ENCODE peak calls at places on chromosomes 1 and 21, in eight cellular contexts. One of them, this sample, is unnamed.

GRCh38 chr21:40339050-40339449 is 471.8 kb downstream of the PCP4 start:
- DNase-seq in nephron progenitor cell: no peak
- DNase-seq in GM06990: no peak
- DNase-seq in HFFc6: no peak
- DNase-seq in CD4-positive, CD25-positive, alpha-beta regulatory T cell: no peak
- DNase-seq in MV-4-11: no peak
- DNase-seq in stimulated activated CD8-positive, alpha-beta memory T cell treated with anti-CD3 and anti-CD28 coated beads, Interleukin-7, amount 100 ng/mL, for 24 hours: no peak
- DNase-seq in fibroblast of the conjunctiva: no peak
- DNase-seq in this sample: no peak

GRCh38 chr1:239243003-239243402 is 143.4 kb upstream of the CHRM3 start:
- DNase-seq in nephron progenitor cell: no peak
- DNase-seq in GM06990: no peak
- DNase-seq in HFFc6: no peak
- DNase-seq in CD4-positive, CD25-positive, alpha-beta regulatory T cell: no peak
- DNase-seq in MV-4-11: peak; percentile 31
- DNase-seq in stimulated activated CD8-positive, alpha-beta memory T cell treated with anti-CD3 and anti-CD28 coated beads, Interleukin-7, amount 100 ng/mL, for 24 hours: no peak
- DNase-seq in fibroblast of the conjunctiva: no peak
- DNase-seq in this sample: no peak

GRCh38 chr1:175520186-175520585 is 223.2 kb downstream of the TNR start:
- DNase-seq in nephron progenitor cell: no peak
- DNase-seq in GM06990: no peak
- DNase-seq in HFFc6: no peak
- DNase-seq in CD4-positive, CD25-positive, alpha-beta regulatory T cell: no peak
- DNase-seq in MV-4-11: no peak
- DNase-seq in stimulated activated CD8-positive, alpha-beta memory T cell treated with anti-CD3 and anti-CD28 coated beads, Interleukin-7, amount 100 ng/mL, for 24 hours: no peak
- DNase-seq in fibroblast of the conjunctiva: no peak
- DNase-seq in this sample: no peak

GRCh38 chr1:184152502-184152901 is 101.0 kb downstream of the TSEN15 start:
- DNase-seq in nephron progenitor cell: no peak
- DNase-seq in GM06990: no peak
- DNase-seq in HFFc6: no peak
- DNase-seq in CD4-positive, CD25-positive, alpha-beta regulatory T cell: no peak
- DNase-seq in MV-4-11: peak; percentile 43
- DNase-seq in stimulated activated CD8-positive, alpha-beta memory T cell treated with anti-CD3 and anti-CD28 coated beads, Interleukin-7, amount 100 ng/mL, for 24 hours: no peak
- DNase-seq in fibroblast of the conjunctiva: no peak
- DNase-seq in this sample: no peak

GRCh38 chr1:2231667-2232254 is 3.6 kb downstream of the SKI start:
- DNase-seq in nephron progenitor cell: peak; percentile 85
- DNase-seq in GM06990: no peak
- DNase-seq in HFFc6: peak; percentile 76
- DNase-seq in CD4-positive, CD25-positive, alpha-beta regulatory T cell: peak; percentile 71
- DNase-seq in MV-4-11: peak; percentile 77
- DNase-seq in stimulated activated CD8-positive, alpha-beta memory T cell treated with anti-CD3 and anti-CD28 coated beads, Interleukin-7, amount 100 ng/mL, for 24 hours: no peak
- DNase-seq in fibroblast of the conjunctiva: peak; percentile 68
- DNase-seq in this sample: no peak

GRCh38 chr1:67540025-67540732 is 110.0 kb upstream of the SERBP1 start:
- DNase-seq in nephron progenitor cell: no peak
- DNase-seq in GM06990: no peak
- DNase-seq in HFFc6: no peak
- DNase-seq in CD4-positive, CD25-positive, alpha-beta regulatory T cell: no peak
- DNase-seq in MV-4-11: no peak
- DNase-seq in stimulated activated CD8-positive, alpha-beta memory T cell treated with anti-CD3 and anti-CD28 coated beads, Interleukin-7, amount 100 ng/mL, for 24 hours: no peak
- DNase-seq in fibroblast of the conjunctiva: no peak
- DNase-seq in this sample: no peak

GRCh38 chr1:95003433-95003738 is 69.4 kb downstream of the ALG14 start:
- DNase-seq in nephron progenitor cell: no peak
- DNase-seq in GM06990: no peak
- DNase-seq in HFFc6: peak; percentile 19
- DNase-seq in CD4-positive, CD25-positive, alpha-beta regulatory T cell: no peak
- DNase-seq in MV-4-11: no peak
- DNase-seq in stimulated activated CD8-positive, alpha-beta memory T cell treated with anti-CD3 and anti-CD28 coated beads, Interleukin-7, amount 100 ng/mL, for 24 hours: no peak
- DNase-seq in fibroblast of the conjunctiva: no peak
- DNase-seq in this sample: no peak

GRCh38 chr1:204130989-204131892 is 20.6 kb downstream of the ETNK2 start:
- DNase-seq in nephron progenitor cell: no peak
- DNase-seq in GM06990: no peak
- DNase-seq in HFFc6: peak; percentile 90
- DNase-seq in CD4-positive, CD25-positive, alpha-beta regulatory T cell: no peak
- DNase-seq in MV-4-11: no peak
- DNase-seq in stimulated activated CD8-positive, alpha-beta memory T cell treated with anti-CD3 and anti-CD28 coated beads, Interleukin-7, amount 100 ng/mL, for 24 hours: no peak
- DNase-seq in fibroblast of the conjunctiva: peak; percentile 53
- DNase-seq in this sample: peak; percentile 83

GRCh38 chr1:47223174-47223920 is 8.7 kb downstream of the TAL1 start:
- DNase-seq in nephron progenitor cell: no peak
- DNase-seq in GM06990: no peak
- DNase-seq in HFFc6: no peak
- DNase-seq in CD4-positive, CD25-positive, alpha-beta regulatory T cell: no peak
- DNase-seq in MV-4-11: no peak
- DNase-seq in stimulated activated CD8-positive, alpha-beta memory T cell treated with anti-CD3 and anti-CD28 coated beads, Interleukin-7, amount 100 ng/mL, for 24 hours: no peak
- DNase-seq in fibroblast of the conjunctiva: no peak
- DNase-seq in this sample: no peak

GRCh38 chr1:18314399-18314798 is 166.3 kb upstream of the KLHDC7A start:
- DNase-seq in nephron progenitor cell: no peak
- DNase-seq in GM06990: no peak
- DNase-seq in HFFc6: no peak
- DNase-seq in CD4-positive, CD25-positive, alpha-beta regulatory T cell: no peak
- DNase-seq in MV-4-11: no peak
- DNase-seq in stimulated activated CD8-positive, alpha-beta memory T cell treated with anti-CD3 and anti-CD28 coated beads, Interleukin-7, amount 100 ng/mL, for 24 hours: no peak
- DNase-seq in fibroblast of the conjunctiva: no peak
- DNase-seq in this sample: no peak

GRCh38 chr1:156599811-156600210 is 1.5 kb downstream of the GPATCH4 start:
- DNase-seq in nephron progenitor cell: no peak
- DNase-seq in GM06990: no peak
- DNase-seq in HFFc6: no peak
- DNase-seq in CD4-positive, CD25-positive, alpha-beta regulatory T cell: peak; percentile 21
- DNase-seq in MV-4-11: peak; percentile 84
- DNase-seq in stimulated activated CD8-positive, alpha-beta memory T cell treated with anti-CD3 and anti-CD28 coated beads, Interleukin-7, amount 100 ng/mL, for 24 hours: no peak
- DNase-seq in fibroblast of the conjunctiva: no peak
- DNase-seq in this sample: no peak

GRCh38 chr1:211352985-211353515 is 26.4 kb downstream of the TRAF5 start:
- DNase-seq in nephron progenitor cell: no peak
- DNase-seq in GM06990: peak; percentile 30
- DNase-seq in HFFc6: no peak
- DNase-seq in CD4-positive, CD25-positive, alpha-beta regulatory T cell: peak; percentile 59
- DNase-seq in MV-4-11: no peak
- DNase-seq in stimulated activated CD8-positive, alpha-beta memory T cell treated with anti-CD3 and anti-CD28 coated beads, Interleukin-7, amount 100 ng/mL, for 24 hours: peak; percentile 38
- DNase-seq in fibroblast of the conjunctiva: no peak
- DNase-seq in this sample: no peak

GRCh38 chr1:7630378-7630777 is 140.7 kb upstream of the VAMP3 start:
- DNase-seq in nephron progenitor cell: no peak
- DNase-seq in GM06990: no peak
- DNase-seq in HFFc6: no peak
- DNase-seq in CD4-positive, CD25-positive, alpha-beta regulatory T cell: no peak
- DNase-seq in MV-4-11: no peak
- DNase-seq in stimulated activated CD8-positive, alpha-beta memory T cell treated with anti-CD3 and anti-CD28 coated beads, Interleukin-7, amount 100 ng/mL, for 24 hours: no peak
- DNase-seq in fibroblast of the conjunctiva: no peak
- DNase-seq in this sample: no peak

GRCh38 chr1:41504126-41505035 is 19.9 kb upstream of the EDN2 start:
- DNase-seq in nephron progenitor cell: no peak
- DNase-seq in GM06990: no peak
- DNase-seq in HFFc6: peak; percentile 47
- DNase-seq in CD4-positive, CD25-positive, alpha-beta regulatory T cell: no peak
- DNase-seq in MV-4-11: peak; percentile 51
- DNase-seq in stimulated activated CD8-positive, alpha-beta memory T cell treated with anti-CD3 and anti-CD28 coated beads, Interleukin-7, amount 100 ng/mL, for 24 hours: no peak
- DNase-seq in fibroblast of the conjunctiva: no peak
- DNase-seq in this sample: no peak

GRCh38 chr1:175471039-175471800 is 272.2 kb downstream of the TNR start:
- DNase-seq in nephron progenitor cell: no peak
- DNase-seq in GM06990: no peak
- DNase-seq in HFFc6: peak; percentile 32
- DNase-seq in CD4-positive, CD25-positive, alpha-beta regulatory T cell: no peak
- DNase-seq in MV-4-11: peak; percentile 97
- DNase-seq in stimulated activated CD8-positive, alpha-beta memory T cell treated with anti-CD3 and anti-CD28 coated beads, Interleukin-7, amount 100 ng/mL, for 24 hours: no peak
- DNase-seq in fibroblast of the conjunctiva: no peak
- DNase-seq in this sample: no peak

GRCh38 chr1:30420519-30421050 is 302.8 kb downstream of the MATN1 start:
- DNase-seq in nephron progenitor cell: no peak
- DNase-seq in GM06990: no peak
- DNase-seq in HFFc6: no peak
- DNase-seq in CD4-positive, CD25-positive, alpha-beta regulatory T cell: no peak
- DNase-seq in MV-4-11: no peak
- DNase-seq in stimulated activated CD8-positive, alpha-beta memory T cell treated with anti-CD3 and anti-CD28 coated beads, Interleukin-7, amount 100 ng/mL, for 24 hours: no peak
- DNase-seq in fibroblast of the conjunctiva: no peak
- DNase-seq in this sample: no peak

GRCh38 chr1:221097479-221098281 is 218.4 kb downstream of the HLX start:
- DNase-seq in nephron progenitor cell: no peak
- DNase-seq in GM06990: no peak
- DNase-seq in HFFc6: peak; percentile 95
- DNase-seq in CD4-positive, CD25-positive, alpha-beta regulatory T cell: no peak
- DNase-seq in MV-4-11: peak; percentile 98
- DNase-seq in stimulated activated CD8-positive, alpha-beta memory T cell treated with anti-CD3 and anti-CD28 coated beads, Interleukin-7, amount 100 ng/mL, for 24 hours: no peak
- DNase-seq in fibroblast of the conjunctiva: peak; percentile 63
- DNase-seq in this sample: no peak

GRCh38 chr21:36543924-36544323 is 64.0 kb upstream of the CLDN14 start:
- DNase-seq in nephron progenitor cell: no peak
- DNase-seq in GM06990: no peak
- DNase-seq in HFFc6: no peak
- DNase-seq in CD4-positive, CD25-positive, alpha-beta regulatory T cell: no peak
- DNase-seq in MV-4-11: no peak
- DNase-seq in stimulated activated CD8-positive, alpha-beta memory T cell treated with anti-CD3 and anti-CD28 coated beads, Interleukin-7, amount 100 ng/mL, for 24 hours: no peak
- DNase-seq in fibroblast of the conjunctiva: no peak
- DNase-seq in this sample: no peak

GRCh38 chr21:41361786-41362604 is at the start of gene MX2:
- DNase-seq in nephron progenitor cell: no peak
- DNase-seq in GM06990: peak; percentile 78
- DNase-seq in HFFc6: peak; percentile 30
- DNase-seq in CD4-positive, CD25-positive, alpha-beta regulatory T cell: peak; percentile 92
- DNase-seq in MV-4-11: peak; percentile 96
- DNase-seq in stimulated activated CD8-positive, alpha-beta memory T cell treated with anti-CD3 and anti-CD28 coated beads, Interleukin-7, amount 100 ng/mL, for 24 hours: peak; percentile 46
- DNase-seq in fibroblast of the conjunctiva: peak; percentile 13
- DNase-seq in this sample: no peak

GRCh38 chr1:165257969-165258459 is 98.5 kb downstream of the LMX1A start:
- DNase-seq in nephron progenitor cell: peak; percentile 70
- DNase-seq in GM06990: peak; percentile 14
- DNase-seq in HFFc6: peak; percentile 24
- DNase-seq in CD4-positive, CD25-positive, alpha-beta regulatory T cell: no peak
- DNase-seq in MV-4-11: peak; percentile 33
- DNase-seq in stimulated activated CD8-positive, alpha-beta memory T cell treated with anti-CD3 and anti-CD28 coated beads, Interleukin-7, amount 100 ng/mL, for 24 hours: peak; percentile 5
- DNase-seq in fibroblast of the conjunctiva: peak; percentile 54
- DNase-seq in this sample: no peak

GRCh38 chr1:29804181-29804899 is 568.0 kb downstream of the PTPRU start:
- DNase-seq in nephron progenitor cell: no peak
- DNase-seq in GM06990: no peak
- DNase-seq in HFFc6: no peak
- DNase-seq in CD4-positive, CD25-positive, alpha-beta regulatory T cell: no peak
- DNase-seq in MV-4-11: no peak
- DNase-seq in stimulated activated CD8-positive, alpha-beta memory T cell treated with anti-CD3 and anti-CD28 coated beads, Interleukin-7, amount 100 ng/mL, for 24 hours: no peak
- DNase-seq in fibroblast of the conjunctiva: no peak
- DNase-seq in this sample: no peak

GRCh38 chr1:203142124-203142523 is 14.6 kb downstream of the ADORA1 start:
- DNase-seq in nephron progenitor cell: no peak
- DNase-seq in GM06990: no peak
- DNase-seq in HFFc6: no peak
- DNase-seq in CD4-positive, CD25-positive, alpha-beta regulatory T cell: no peak
- DNase-seq in MV-4-11: no peak
- DNase-seq in stimulated activated CD8-positive, alpha-beta memory T cell treated with anti-CD3 and anti-CD28 coated beads, Interleukin-7, amount 100 ng/mL, for 24 hours: no peak
- DNase-seq in fibroblast of the conjunctiva: no peak
- DNase-seq in this sample: no peak

GRCh38 chr1:233897325-233898162 is 6.9 kb upstream of the SLC35F3 start:
- DNase-seq in nephron progenitor cell: no peak
- DNase-seq in GM06990: peak; percentile 41
- DNase-seq in HFFc6: no peak
- DNase-seq in CD4-positive, CD25-positive, alpha-beta regulatory T cell: no peak
- DNase-seq in MV-4-11: no peak
- DNase-seq in stimulated activated CD8-positive, alpha-beta memory T cell treated with anti-CD3 and anti-CD28 coated beads, Interleukin-7, amount 100 ng/mL, for 24 hours: no peak
- DNase-seq in fibroblast of the conjunctiva: no peak
- DNase-seq in this sample: no peak

GRCh38 chr21:37767984-37768383 is 148.3 kb downstream of the KCNJ6 start:
- DNase-seq in nephron progenitor cell: no peak
- DNase-seq in GM06990: no peak
- DNase-seq in HFFc6: no peak
- DNase-seq in CD4-positive, CD25-positive, alpha-beta regulatory T cell: no peak
- DNase-seq in MV-4-11: no peak
- DNase-seq in stimulated activated CD8-positive, alpha-beta memory T cell treated with anti-CD3 and anti-CD28 coated beads, Interleukin-7, amount 100 ng/mL, for 24 hours: no peak
- DNase-seq in fibroblast of the conjunctiva: no peak
- DNase-seq in this sample: no peak

GRCh38 chr1:214352838-214353237 is 71.9 kb downstream of the SMYD2 start:
- DNase-seq in nephron progenitor cell: no peak
- DNase-seq in GM06990: no peak
- DNase-seq in HFFc6: no peak
- DNase-seq in CD4-positive, CD25-positive, alpha-beta regulatory T cell: no peak
- DNase-seq in MV-4-11: no peak
- DNase-seq in stimulated activated CD8-positive, alpha-beta memory T cell treated with anti-CD3 and anti-CD28 coated beads, Interleukin-7, amount 100 ng/mL, for 24 hours: no peak
- DNase-seq in fibroblast of the conjunctiva: no peak
- DNase-seq in this sample: no peak

GRCh38 chr1:168360622-168361021 is 79.9 kb downstream of the TBX19 start:
- DNase-seq in nephron progenitor cell: no peak
- DNase-seq in GM06990: no peak
- DNase-seq in HFFc6: no peak
- DNase-seq in CD4-positive, CD25-positive, alpha-beta regulatory T cell: no peak
- DNase-seq in MV-4-11: no peak
- DNase-seq in stimulated activated CD8-positive, alpha-beta memory T cell treated with anti-CD3 and anti-CD28 coated beads, Interleukin-7, amount 100 ng/mL, for 24 hours: no peak
- DNase-seq in fibroblast of the conjunctiva: no peak
- DNase-seq in this sample: no peak

This sample was measured in amniotic stem cell.